ENCODE peak calls at places on chromosome 22, in nine cellular contexts. One of them, this sample, is unnamed.

GRCh38 chr22:19122752-19123492 is 710 bp upstream of the DGCR2 start:
- DNase-seq in heart right ventricle: no peak
- DNase-seq in neural crest cell: no peak
- DNase-seq in activated T-cell treated with anti-CD3 and anti-CD28 coated beads for 48 hours: no peak
- DNase-seq in dermis microvascular lymphatic vessel endothelial cell: no peak
- DNase-seq in AG10803: no peak
- DNase-seq in breast epithelium: no peak
- DNase-seq in GM19239: no peak
- DNase-seq in HT1080: no peak
- DNase-seq in this sample: peak

GRCh38 chr22:19113429-19113828 is 8.8 kb downstream of the DGCR2 start:
- DNase-seq in AG10803: no peak
- DNase-seq in activated T-cell treated with anti-CD3 and anti-CD28 coated beads for 48 hours: no peak
- DNase-seq in heart right ventricle: no peak
- DNase-seq in breast epithelium: no peak
- DNase-seq in dermis microvascular lymphatic vessel endothelial cell: no peak
- DNase-seq in HT1080: no peak
- DNase-seq in GM19239: no peak
- DNase-seq in neural crest cell: no peak
- DNase-seq in this sample: no peak

GRCh38 chr22:22462813-22463567 is 45.6 kb downstream of the ZNF280B start:
- DNase-seq in neural crest cell: no peak
- DNase-seq in HT1080: no peak
- DNase-seq in AG10803: no peak
- DNase-seq in GM19239: no peak
- DNase-seq in breast epithelium: no peak
- DNase-seq in heart right ventricle: no peak
- DNase-seq in activated T-cell treated with anti-CD3 and anti-CD28 coated beads for 48 hours: no peak
- DNase-seq in dermis microvascular lymphatic vessel endothelial cell: no peak
- DNase-seq in this sample: peak

GRCh38 chr22:48405741-48406140 is 1421.9 kb downstream of the BRD1 start:
- DNase-seq in HT1080: no peak
- DNase-seq in dermis microvascular lymphatic vessel endothelial cell: no peak
- DNase-seq in heart right ventricle: no peak
- DNase-seq in activated T-cell treated with anti-CD3 and anti-CD28 coated beads for 48 hours: no peak
- DNase-seq in GM19239: no peak
- DNase-seq in neural crest cell: no peak
- DNase-seq in AG10803: peak
- DNase-seq in breast epithelium: no peak
- DNase-seq in this sample: no peak

GRCh38 chr22:49178246-49179005 is 649.2 kb downstream of the BRD1 start:
- DNase-seq in heart right ventricle: no peak
- DNase-seq in GM19239: no peak
- DNase-seq in AG10803: no peak
- DNase-seq in neural crest cell: no peak
- DNase-seq in dermis microvascular lymphatic vessel endothelial cell: no peak
- DNase-seq in breast epithelium: no peak
- DNase-seq in HT1080: no peak
- DNase-seq in activated T-cell treated with anti-CD3 and anti-CD28 coated beads for 48 hours: no peak
- DNase-seq in this sample: no peak

GRCh38 chr22:39362271-39362670 is 12.5 kb downstream of the SYNGR1 start:
- DNase-seq in neural crest cell: no peak
- DNase-seq in GM19239: no peak
- DNase-seq in activated T-cell treated with anti-CD3 and anti-CD28 coated beads for 48 hours: no peak
- DNase-seq in HT1080: no peak
- DNase-seq in dermis microvascular lymphatic vessel endothelial cell: no peak
- DNase-seq in breast epithelium: no peak
- DNase-seq in heart right ventricle: no peak
- DNase-seq in AG10803: no peak
- DNase-seq in this sample: no peak

GRCh38 chr22:29030016-29030617 is 31.5 kb downstream of the C22orf31 start:
- DNase-seq in HT1080: peak
- DNase-seq in dermis microvascular lymphatic vessel endothelial cell: no peak
- DNase-seq in GM19239: no peak
- DNase-seq in heart right ventricle: no peak
- DNase-seq in AG10803: peak
- DNase-seq in neural crest cell: no peak
- DNase-seq in activated T-cell treated with anti-CD3 and anti-CD28 coated beads for 48 hours: no peak
- DNase-seq in breast epithelium: no peak
- DNase-seq in this sample: peak

GRCh38 chr22:41919357-41920224 is 4.7 kb upstream of the SHISA8 start:
- DNase-seq in dermis microvascular lymphatic vessel endothelial cell: no peak
- DNase-seq in GM19239: no peak
- DNase-seq in activated T-cell treated with anti-CD3 and anti-CD28 coated beads for 48 hours: no peak
- DNase-seq in HT1080: no peak
- DNase-seq in breast epithelium: no peak
- DNase-seq in neural crest cell: peak
- DNase-seq in AG10803: peak
- DNase-seq in heart right ventricle: peak
- DNase-seq in this sample: no peak

This sample was measured in fibroblast of the aortic adventitia.